ENCODE peak calls at places on chromosomes 3 and 15, in four cellular contexts. J, T, C and U are unnamed samples. For H3K27me3 and H3K9me3, the result is how much of the 10 kb centered on the place peaks cover.

GRCh38 chr3:145191543-145191942 is 969.4 kb downstream of the PLOD2 start:
- DNase-seq in J (no peak), T (peak), C (no peak), U (no peak)

GRCh38 chr15:59794229-59794886 is 105.2 kb upstream of the BNIP2 start:
- DNase-seq in J (no peak), T (no peak), C (no peak), U (no peak)

GRCh38 chr15:68691667-68692066 is 112.9 kb downstream of the CORO2B start:
- DNase-seq in J (peak), T (peak), C (no peak), U (no peak)

GRCh38 chr3:135235541-135235940 is 440.5 kb downstream of the EPHB1 start:
- DNase-seq in J (no peak), T (no peak), C (no peak), U (no peak)

GRCh38 chr3:139838269-139838957 is 96.6 kb upstream of the CLSTN2 start:
- DNase-seq in J (no peak), T (no peak), C (no peak), U (no peak)

GRCh38 chr3:34268032-34268760 is 469.8 kb downstream of the PDCD6IP start:
- DNase-seq in J (no peak), T (peak), C (no peak), U (no peak)

GRCh38 chr3:77372634-77373346 is 332.9 kb downstream of the ROBO2 start:
- DNase-seq in J (no peak), T (no peak), C (no peak), U (no peak)

GRCh38 chr3:134601539-134602439 is 49.0 kb downstream of the KY start:
- DNase-seq in J (no peak), T (peak), C (no peak), U (no peak)

GRCh38 chr15:44883219-44883900 is 73.1 kb upstream of the TERB2 start:
- DNase-seq in J (no peak), T (no peak), C (no peak), U (no peak)

GRCh38 chr15:51450001-51450400 is 108.5 kb downstream of the GLDN start:
- DNase-seq in J (peak), T (peak), C (no peak), U (no peak)

GRCh38 chr3:150759319-150759718 is 3.6 kb downstream of the SIAH2 start:
- DNase-seq in J (no peak), T (no peak), C (no peak), U (no peak)
- H3K27me3 ChIP-seq in J (under half), T (under half), C (under half), U (under half)

GRCh38 chr15:57297630-57298029 is 78.7 kb upstream of the CGNL1 start:
- DNase-seq in J (no peak), T (no peak), C (no peak), U (no peak)

GRCh38 chr15:57298204-57298603 is 78.1 kb upstream of the CGNL1 start:
- DNase-seq in J (no peak), T (peak), C (no peak), U (no peak)

GRCh38 chr15:57301307-57301706 is 75.0 kb upstream of the CGNL1 start:
- DNase-seq in J (no peak), T (no peak), C (no peak), U (no peak)

GRCh38 chr15:57297163-57297593 is 79.1 kb upstream of the CGNL1 start:
- DNase-seq in J (no peak), T (no peak), C (no peak), U (no peak)

DNA sequence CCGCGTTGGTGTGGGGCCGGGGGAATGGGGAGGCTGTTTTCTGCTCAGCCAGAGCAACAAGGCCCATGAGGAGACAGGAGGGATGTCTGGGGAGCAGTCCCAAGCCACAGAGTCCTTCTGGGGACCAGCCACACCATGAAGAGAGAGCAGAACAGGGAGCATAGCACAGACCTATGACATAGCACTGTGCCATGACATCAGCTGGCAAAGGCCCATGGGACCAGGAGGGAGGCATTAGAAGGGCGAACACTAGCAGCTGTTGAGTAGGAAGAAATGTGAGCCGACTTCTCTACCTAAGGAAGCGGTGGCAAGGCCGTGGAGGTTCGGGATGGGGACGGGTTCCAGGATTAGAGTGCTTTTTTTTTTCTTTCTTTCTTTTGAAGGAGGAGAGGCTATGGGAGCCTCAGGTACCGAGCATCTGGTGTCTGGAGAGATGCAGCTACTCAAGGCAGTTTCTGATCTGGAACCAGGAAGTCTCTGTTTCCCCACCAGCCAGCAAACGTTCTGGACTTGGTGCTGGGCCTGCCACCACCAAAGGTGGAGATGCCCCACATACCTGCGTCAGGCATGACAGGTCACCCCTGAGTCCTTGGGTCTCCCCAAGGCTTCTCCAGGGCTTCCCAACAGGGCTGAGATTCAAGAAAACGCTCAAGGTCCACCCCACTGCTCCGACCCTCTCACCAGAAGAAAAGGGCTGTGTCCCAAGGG is 77.3 kb upstream of the CGNL1 start:
- DNase-seq in J (no peak), T (no peak), C (no peak), U (no peak)
- TF ChIP-seq CTCF in J (no peak), T (no peak), C (no peak), U (no peak)

GRCh38 chr3:26202169-26202568 is 412.3 kb downstream of the OXSM start:
- DNase-seq in J (no peak), T (no peak), C (no peak), U (no peak)
- H3K9me3 ChIP-seq in J (under half), T (under half), C (under half), U (under half)

GRCh38 chr3:46893146-46893748 is 15.7 kb downstream of the PTH1R start:
- DNase-seq in J (no peak), T (no peak), C (peak), U (no peak)
- H3K27me3 ChIP-seq in J (under half), T (under half), C (under half), U (under half)

GRCh38 chr3:48432411-48433371 is 2.8 kb upstream of the PLXNB1 start:
- DNase-seq in J (no peak), T (peak), C (no peak), U (no peak)
- TF ChIP-seq CTCF in J (no peak), T (no peak), C (peak), U (peak)

GRCh38 chr15:24823473-24823872 is 131.3 kb upstream of the SNRPN start:
- DNase-seq in J (no peak), T (no peak), C (peak), U (no peak)

GRCh38 chr15:24819680-24820079 is 135.1 kb upstream of the SNRPN start:
- DNase-seq in J (no peak), T (no peak), C (no peak), U (no peak)
- H3K9me3 ChIP-seq in J (under half), T (under half), C (under half), U (under half)